ENCODE peak calls at places on chromosomes 5 and 9, in seven cellular contexts. One of them, this sample, is unnamed.

GRCh38 chr5:75054110-75054930 is 2.0 kb upstream of the GCNT4 start:
- DNase-seq in HFFc6: peak
- DNase-seq in iPS-NIHi11: peak
- DNase-seq in sciatic nerve: no peak
- DNase-seq in AG09319: no peak
- DNase-seq in NCI-H2171 treated with DMSO at 0.1 percent for 48 hours: no peak
- DNase-seq in left ventricle myocardium superior: peak
- DNase-seq in this sample: no peak

GRCh38 chr5:41433552-41434181 is 76.7 kb downstream of the PLCXD3 start:
- DNase-seq in HFFc6: no peak
- DNase-seq in iPS-NIHi11: peak
- DNase-seq in sciatic nerve: no peak
- DNase-seq in AG09319: no peak
- DNase-seq in NCI-H2171 treated with DMSO at 0.1 percent for 48 hours: no peak
- DNase-seq in left ventricle myocardium superior: no peak
- DNase-seq in this sample: no peak

GRCh38 chr5:173308226-173308625 is 20.0 kb downstream of the STC2 start:
- DNase-seq in HFFc6: no peak
- DNase-seq in iPS-NIHi11: no peak
- DNase-seq in sciatic nerve: no peak
- DNase-seq in AG09319: no peak
- DNase-seq in NCI-H2171 treated with DMSO at 0.1 percent for 48 hours: no peak
- DNase-seq in left ventricle myocardium superior: no peak
- DNase-seq in this sample: no peak

GRCh38 chr9:33778700-33779351 is 16.5 kb upstream of the PRSS3 start:
- DNase-seq in HFFc6: peak
- DNase-seq in iPS-NIHi11: peak
- DNase-seq in sciatic nerve: no peak
- DNase-seq in AG09319: no peak
- DNase-seq in NCI-H2171 treated with DMSO at 0.1 percent for 48 hours: peak
- DNase-seq in left ventricle myocardium superior: no peak
- DNase-seq in this sample: no peak

GRCh38 chr5:59064256-59064655 is 481.4 kb downstream of the RAB3C start:
- DNase-seq in HFFc6: no peak
- DNase-seq in iPS-NIHi11: no peak
- DNase-seq in sciatic nerve: no peak
- DNase-seq in AG09319: no peak
- DNase-seq in NCI-H2171 treated with DMSO at 0.1 percent for 48 hours: no peak
- DNase-seq in left ventricle myocardium superior: no peak
- DNase-seq in this sample: no peak

GRCh38 chr9:137804908-137805356 is 72.7 kb upstream of the CACNA1B start:
- DNase-seq in HFFc6: peak
- DNase-seq in iPS-NIHi11: no peak
- DNase-seq in sciatic nerve: no peak
- DNase-seq in AG09319: no peak
- DNase-seq in NCI-H2171 treated with DMSO at 0.1 percent for 48 hours: no peak
- DNase-seq in left ventricle myocardium superior: no peak
- DNase-seq in this sample: no peak

GRCh38 chr9:129750010-129750409 is 2.8 kb downstream of the PTGES start:
- DNase-seq in HFFc6: peak
- DNase-seq in iPS-NIHi11: no peak
- DNase-seq in sciatic nerve: no peak
- DNase-seq in AG09319: no peak
- DNase-seq in NCI-H2171 treated with DMSO at 0.1 percent for 48 hours: no peak
- DNase-seq in left ventricle myocardium superior: no peak
- DNase-seq in this sample: no peak

GRCh38 chr9:93597871-93598646 is 21.7 kb downstream of the PHF2 start:
- DNase-seq in HFFc6: no peak
- DNase-seq in iPS-NIHi11: no peak
- DNase-seq in sciatic nerve: peak
- DNase-seq in AG09319: no peak
- DNase-seq in NCI-H2171 treated with DMSO at 0.1 percent for 48 hours: peak
- DNase-seq in left ventricle myocardium superior: no peak
- DNase-seq in this sample: no peak

GRCh38 chr9:37667706-37668672 is 17.2 kb downstream of the FRMPD1 start:
- DNase-seq in HFFc6: no peak
- DNase-seq in iPS-NIHi11: peak
- DNase-seq in sciatic nerve: no peak
- DNase-seq in AG09319: no peak
- DNase-seq in NCI-H2171 treated with DMSO at 0.1 percent for 48 hours: peak
- DNase-seq in left ventricle myocardium superior: no peak
- DNase-seq in this sample: no peak

GRCh38 chr5:175246242-175246891 is 197.6 kb downstream of the DRD1 start:
- DNase-seq in HFFc6: peak
- DNase-seq in iPS-NIHi11: no peak
- DNase-seq in sciatic nerve: no peak
- DNase-seq in AG09319: peak
- DNase-seq in NCI-H2171 treated with DMSO at 0.1 percent for 48 hours: no peak
- DNase-seq in left ventricle myocardium superior: no peak
- DNase-seq in this sample: no peak

GRCh38 chr9:114792396-114792795 is 13.4 kb downstream of the TNFSF15 start:
- DNase-seq in HFFc6: no peak
- DNase-seq in iPS-NIHi11: no peak
- DNase-seq in sciatic nerve: no peak
- DNase-seq in AG09319: no peak
- DNase-seq in NCI-H2171 treated with DMSO at 0.1 percent for 48 hours: no peak
- DNase-seq in left ventricle myocardium superior: no peak
- DNase-seq in this sample: no peak

GRCh38 chr9:126704157-126704941 is 90.6 kb downstream of the LMX1B start:
- DNase-seq in HFFc6: peak
- DNase-seq in iPS-NIHi11: peak
- DNase-seq in sciatic nerve: peak
- DNase-seq in AG09319: no peak
- DNase-seq in NCI-H2171 treated with DMSO at 0.1 percent for 48 hours: peak
- DNase-seq in left ventricle myocardium superior: peak
- DNase-seq in this sample: no peak

GRCh38 chr5:111583761-111584203 is 71.4 kb upstream of the STARD4 start:
- DNase-seq in HFFc6: peak
- DNase-seq in iPS-NIHi11: no peak
- DNase-seq in sciatic nerve: no peak
- DNase-seq in AG09319: no peak
- DNase-seq in NCI-H2171 treated with DMSO at 0.1 percent for 48 hours: no peak
- DNase-seq in left ventricle myocardium superior: no peak
- DNase-seq in this sample: no peak

GRCh38 chr5:93723005-93723404 is 18.4 kb downstream of the POU5F2 start:
- DNase-seq in HFFc6: peak
- DNase-seq in iPS-NIHi11: no peak
- DNase-seq in sciatic nerve: no peak
- DNase-seq in AG09319: no peak
- DNase-seq in NCI-H2171 treated with DMSO at 0.1 percent for 48 hours: no peak
- DNase-seq in left ventricle myocardium superior: no peak
- DNase-seq in this sample: no peak

GRCh38 chr9:132923346-132923902 is 21.0 kb downstream of the TSC1 start:
- DNase-seq in HFFc6: no peak
- DNase-seq in iPS-NIHi11: no peak
- DNase-seq in sciatic nerve: no peak
- DNase-seq in AG09319: no peak
- DNase-seq in NCI-H2171 treated with DMSO at 0.1 percent for 48 hours: no peak
- DNase-seq in left ventricle myocardium superior: no peak
- DNase-seq in this sample: no peak

GRCh38 chr9:107274096-107274495 is 9.0 kb upstream of the RAD23B start:
- DNase-seq in HFFc6: no peak
- DNase-seq in iPS-NIHi11: no peak
- DNase-seq in sciatic nerve: no peak
- DNase-seq in AG09319: no peak
- DNase-seq in NCI-H2171 treated with DMSO at 0.1 percent for 48 hours: no peak
- DNase-seq in left ventricle myocardium superior: no peak
- DNase-seq in this sample: no peak

GRCh38 chr9:21239917-21240316 is at the start of gene IFNA14:
- DNase-seq in HFFc6: no peak
- DNase-seq in iPS-NIHi11: no peak
- DNase-seq in sciatic nerve: no peak
- DNase-seq in AG09319: no peak
- DNase-seq in NCI-H2171 treated with DMSO at 0.1 percent for 48 hours: no peak
- DNase-seq in left ventricle myocardium superior: no peak
- DNase-seq in this sample: no peak

GRCh38 chr5:180126716-180127681 is 55.4 kb upstream of the RNF130 start:
- DNase-seq in HFFc6: no peak
- DNase-seq in iPS-NIHi11: peak
- DNase-seq in sciatic nerve: no peak
- DNase-seq in AG09319: no peak
- DNase-seq in NCI-H2171 treated with DMSO at 0.1 percent for 48 hours: no peak
- DNase-seq in left ventricle myocardium superior: peak
- DNase-seq in this sample: peak

GRCh38 chr5:88875609-88876234 is 7.3 kb downstream of the MEF2C start:
- DNase-seq in HFFc6: no peak
- DNase-seq in iPS-NIHi11: no peak
- DNase-seq in sciatic nerve: no peak
- DNase-seq in AG09319: no peak
- DNase-seq in NCI-H2171 treated with DMSO at 0.1 percent for 48 hours: no peak
- DNase-seq in left ventricle myocardium superior: no peak
- DNase-seq in this sample: no peak

GRCh38 chr5:173853370-173854131 is 34.6 kb upstream of the CPEB4 start:
- DNase-seq in HFFc6: no peak
- DNase-seq in iPS-NIHi11: no peak
- DNase-seq in sciatic nerve: no peak
- DNase-seq in AG09319: no peak
- DNase-seq in NCI-H2171 treated with DMSO at 0.1 percent for 48 hours: peak
- DNase-seq in left ventricle myocardium superior: no peak
- DNase-seq in this sample: no peak

GRCh38 chr9:128469070-128469469 is 13.3 kb downstream of the ODF2 start:
- DNase-seq in HFFc6: no peak
- DNase-seq in iPS-NIHi11: no peak
- DNase-seq in sciatic nerve: no peak
- DNase-seq in AG09319: no peak
- DNase-seq in NCI-H2171 treated with DMSO at 0.1 percent for 48 hours: no peak
- DNase-seq in left ventricle myocardium superior: no peak
- DNase-seq in this sample: no peak

GRCh38 chr5:89769975-89770374 is 639.6 kb downstream of the CETN3 start:
- DNase-seq in HFFc6: no peak
- DNase-seq in iPS-NIHi11: no peak
- DNase-seq in sciatic nerve: no peak
- DNase-seq in AG09319: no peak
- DNase-seq in NCI-H2171 treated with DMSO at 0.1 percent for 48 hours: no peak
- DNase-seq in left ventricle myocardium superior: no peak
- DNase-seq in this sample: no peak

GRCh38 chr5:97501965-97502305 is 318.9 kb upstream of the RIOK2 start:
- DNase-seq in HFFc6: no peak
- DNase-seq in iPS-NIHi11: no peak
- DNase-seq in sciatic nerve: no peak
- DNase-seq in AG09319: no peak
- DNase-seq in NCI-H2171 treated with DMSO at 0.1 percent for 48 hours: no peak
- DNase-seq in left ventricle myocardium superior: no peak
- DNase-seq in this sample: no peak

GRCh38 chr5:78983601-78984000 is 1.5 kb downstream of the ARSB start:
- DNase-seq in HFFc6: no peak
- DNase-seq in iPS-NIHi11: no peak
- DNase-seq in sciatic nerve: no peak
- DNase-seq in AG09319: no peak
- DNase-seq in NCI-H2171 treated with DMSO at 0.1 percent for 48 hours: no peak
- DNase-seq in left ventricle myocardium superior: no peak
- DNase-seq in this sample: no peak

GRCh38 chr5:17080361-17080760 is 137.1 kb upstream of the BASP1 start:
- DNase-seq in HFFc6: no peak
- DNase-seq in iPS-NIHi11: no peak
- DNase-seq in sciatic nerve: no peak
- DNase-seq in AG09319: no peak
- DNase-seq in NCI-H2171 treated with DMSO at 0.1 percent for 48 hours: no peak
- DNase-seq in left ventricle myocardium superior: no peak
- DNase-seq in this sample: no peak

GRCh38 chr5:91302335-91302734 is 80.8 kb downstream of the ARRDC3 start:
- DNase-seq in HFFc6: no peak
- DNase-seq in iPS-NIHi11: no peak
- DNase-seq in sciatic nerve: no peak
- DNase-seq in AG09319: no peak
- DNase-seq in NCI-H2171 treated with DMSO at 0.1 percent for 48 hours: no peak
- DNase-seq in left ventricle myocardium superior: no peak
- DNase-seq in this sample: no peak

GRCh38 chr5:176616520-176616919 is 6.6 kb upstream of the GPRIN1 start:
- DNase-seq in HFFc6: no peak
- DNase-seq in iPS-NIHi11: no peak
- DNase-seq in sciatic nerve: no peak
- DNase-seq in AG09319: no peak
- DNase-seq in NCI-H2171 treated with DMSO at 0.1 percent for 48 hours: no peak
- DNase-seq in left ventricle myocardium superior: no peak
- DNase-seq in this sample: no peak

GRCh38 chr5:73746608-73747007 is 120.6 kb downstream of the ARHGEF28 start:
- DNase-seq in HFFc6: no peak
- DNase-seq in iPS-NIHi11: no peak
- DNase-seq in sciatic nerve: no peak
- DNase-seq in AG09319: no peak
- DNase-seq in NCI-H2171 treated with DMSO at 0.1 percent for 48 hours: no peak
- DNase-seq in left ventricle myocardium superior: no peak
- DNase-seq in this sample: no peak

This sample was measured in heart right ventricle.